ENCODE peak calls at places on chromosomes 4 and X, in four cellular contexts. E, Z, O and P are unnamed samples.
A peak's percentile ranks its signal among the peaks of the same experiment; 100 is the strongest.

GRCh38 chr4:77354550-77354949 is 197.5 kb downstream of the CCNG2 start:
- DNase-seq in Z (no peak), E (no peak), O (no peak), P (no peak)

GRCh38 chr4:72546456-72546855 is 22.6 kb downstream of the ADAMTS3 start:
- DNase-seq in O (no peak), E (no peak), Z (no peak), P (no peak)

GRCh38 chr4:133839326-133839725 is 362.3 kb downstream of the PABPC4L start:
- DNase-seq in O (no peak), E (no peak), Z (no peak), P (no peak)

GRCh38 chrX:22365460-22365859 is 92.7 kb downstream of the CBLL2 start:
- DNase-seq in Z (no peak), O (no peak), E (no peak), P (no peak)

GRCh38 chrX:153723351-153724251 is 586 bp downstream of the BCAP31 start:
- DNase-seq in O (no peak), E (peak; percentile 37), Z (peak; percentile 65), P (peak; percentile 67)

GRCh38 chrX:118484216-118484903 is 11.3 kb upstream of the DOCK11 start:
- DNase-seq in E (no peak), Z (no peak), O (no peak), P (no peak)

GRCh38 chr4:8392591-8393190 is 47.8 kb downstream of the ACOX3 start:
- DNase-seq in O (no peak), Z (no peak), E (no peak), P (no peak)

GRCh38 chr4:176187610-176188009 is 7.8 kb downstream of the SPATA4 start:
- DNase-seq in E (no peak), O (no peak), Z (no peak), P (no peak)

GRCh38 chr4:36786519-36786918 is 458.0 kb upstream of the NWD2 start:
- DNase-seq in E (no peak), Z (no peak), O (no peak), P (no peak)

GRCh38 chr4:74504212-74504611 is 59.3 kb downstream of the AREG start:
- DNase-seq in E (no peak), O (no peak), Z (no peak), P (no peak)

GRCh38 chrX:103063918-103064434 is at the start of gene BEX1:
- DNase-seq in E (peak; percentile 81), O (peak; percentile 72), Z (peak; percentile 46), P (peak; percentile 47)

GRCh38 chr4:171644430-171645057 is 168.7 kb upstream of the GALNTL6 start:
- DNase-seq in O (no peak), E (no peak), Z (no peak), P (no peak)

GRCh38 chr4:159070742-159071141 is 32.1 kb upstream of the RAPGEF2 start:
- DNase-seq in O (no peak), Z (no peak), E (no peak), P (no peak)

GRCh38 chr4:2270341-2271165 is 8.6 kb upstream of the MXD4 start:
- DNase-seq in E (no peak), O (peak; percentile 58), Z (no peak), P (no peak)

GRCh38 chrX:52574416-52575275 is 57.8 kb upstream of the XAGE1B start:
- DNase-seq in E (peak; percentile 2), Z (no peak), O (no peak), P (no peak)

GRCh38 chr4:19776929-19777328 is 474.8 kb upstream of the SLIT2 start:
- DNase-seq in O (no peak), E (no peak), Z (no peak), P (no peak)

GRCh38 chr4:82753238-82753637 is 45.4 kb downstream of the SCD5 start:
- DNase-seq in O (no peak), Z (no peak), E (peak; percentile 67), P (no peak)

GRCh38 chr4:174910271-174910670 is 7.9 kb upstream of the ADAM29 start:
- DNase-seq in Z (no peak), E (no peak), O (no peak), P (no peak)

GRCh38 chr4:146930673-146931072 is 15.0 kb downstream of the TTC29 start:
- DNase-seq in O (no peak), E (no peak), Z (no peak), P (no peak)

GRCh38 chrX:41889317-41890025 is 33.9 kb downstream of the CASK start:
- DNase-seq in Z (no peak), O (no peak), E (no peak), P (no peak)

GRCh38 chr4:8228319-8229250 is 29.5 kb downstream of the SH3TC1 start:
- DNase-seq in O (peak; percentile 86), Z (peak; percentile 90), E (peak; percentile 87), P (peak; percentile 66)

GRCh38 chr4:1767058-1767769 is 25.9 kb upstream of the FGFR3 start:
- DNase-seq in Z (no peak), O (no peak), E (peak; percentile 45), P (peak; percentile 25)

GRCh38 chrX:1389181-1389992 is 2.5 kb downstream of the SLC25A6 start:
- DNase-seq in Z (peak; percentile 46), E (no peak), O (peak; percentile 59), P (peak; percentile 49)

GRCh38 chr4:12724520-12724919 is 759.6 kb downstream of the RAB28 start:
- DNase-seq in O (no peak), Z (no peak), E (no peak), P (no peak)

GRCh38 chr4:169898095-169898494 is 128.1 kb downstream of the MFAP3L start:
- DNase-seq in O (no peak), E (no peak), Z (no peak), P (no peak)

GRCh38 chr4:121790976-121791375 is 10.1 kb upstream of the EXOSC9 start:
- DNase-seq in E (no peak), O (no peak), Z (no peak), P (no peak)

GRCh38 chrX:53605004-53605403 is 81.5 kb downstream of the HUWE1 start:
- DNase-seq in Z (no peak), E (no peak), O (no peak), P (no peak)

GRCh38 chr4:122898370-122899150 is 23.8 kb downstream of the NUDT6 start:
- DNase-seq in O (no peak), E (no peak), Z (no peak), P (no peak)

GRCh38 chr4:184587746-184588145 is 61.5 kb downstream of the CASP3 start:
- DNase-seq in Z (no peak), E (no peak), O (no peak), P (no peak)

GRCh38 chr4:145507636-145508035 is 26.0 kb downstream of the SMAD1 start:
- DNase-seq in Z (no peak), O (no peak), E (no peak), P (no peak)

GRCh38 chr4:145502809-145503208 is 21.2 kb downstream of the SMAD1 start:
- DNase-seq in O (no peak), Z (no peak), E (no peak), P (no peak)

GRCh38 chr4:145501051-145501660 is 19.5 kb downstream of the SMAD1 start:
- DNase-seq in E (no peak), Z (no peak), O (no peak), P (no peak)

GRCh38 chr4:145505945-145506344 is 24.3 kb downstream of the SMAD1 start:
- DNase-seq in E (no peak), Z (no peak), O (no peak), P (no peak)

DNA sequence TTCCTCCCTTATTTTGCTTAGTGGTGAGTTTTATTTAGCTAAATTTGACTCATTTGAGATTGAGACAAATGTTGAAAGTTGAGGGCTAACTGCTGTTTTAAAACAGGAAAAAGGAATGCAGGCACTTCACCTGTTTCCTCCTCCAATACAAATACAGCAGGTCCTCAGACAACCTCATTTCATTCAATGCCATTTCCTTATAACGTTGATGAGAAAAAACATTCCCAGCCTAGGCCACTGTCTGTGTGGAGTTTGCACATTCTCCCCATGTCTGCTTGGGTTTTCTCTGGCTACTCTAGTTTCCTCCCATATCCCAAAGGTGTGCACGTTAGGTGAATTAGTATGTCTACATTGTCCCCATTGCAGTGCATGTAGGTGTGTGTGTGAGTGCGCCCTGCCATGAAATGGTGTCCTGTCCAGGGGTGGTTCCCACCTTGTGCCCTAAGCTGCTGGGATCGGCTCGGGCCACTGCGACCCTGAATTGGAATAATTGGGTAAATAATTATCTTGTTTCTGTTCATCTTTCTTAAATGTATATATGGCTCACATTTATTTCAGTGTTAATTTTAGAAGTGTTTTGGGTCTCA is 21.9 kb downstream of the SMAD1 start:
- DNase-seq in Z (no peak), E (no peak), O (no peak), P (no peak)
- H3K27ac ChIP-seq in Z (no peak overlapping the region), E (no peak overlapping the region), O (peak overlapping the region; percentile 8), P (no peak overlapping the region)

GRCh38 chr4:168587326-168588125 is 90.7 kb downstream of the PALLD start:
- DNase-seq in O (peak; percentile 67), E (no peak), Z (no peak), P (no peak)
- H3K27ac ChIP-seq in O (peak overlapping the region; percentile 48), E (no peak overlapping the region), Z (no peak overlapping the region), P (no peak overlapping the region)

GRCh38 chr4:51851937-51852290 is 9.0 kb downstream of the DCUN1D4 start:
- DNase-seq in O (no peak), Z (no peak), E (no peak), P (no peak)
- H3K27ac ChIP-seq in O (no peak overlapping the region), Z (no peak overlapping the region), E (no peak overlapping the region), P (no peak overlapping the region)

GRCh38 chr4:140153419-140153743 is 603 bp downstream of the MAML3 start:
- DNase-seq in E (no peak), O (no peak), Z (no peak), P (no peak)

GRCh38 chr4:140150886-140151699 is 2.9 kb downstream of the MAML3 start:
- DNase-seq in E (peak; percentile 93), Z (peak; percentile 90), O (peak; percentile 96), P (peak; percentile 39)

GRCh38 chr4:140151700-140152014 is 2.3 kb downstream of the MAML3 start:
- DNase-seq in Z (peak; percentile 87), O (peak; percentile 90), E (peak; percentile 85), P (no peak)

GRCh38 chr4:140152760-140153418 is 1.1 kb downstream of the MAML3 start:
- DNase-seq in Z (peak; percentile 76), O (peak; percentile 86), E (peak; percentile 58), P (peak; percentile 80)

GRCh38 chr4:140152015-140152703 is 1.8 kb downstream of the MAML3 start:
- DNase-seq in Z (peak; percentile 85), E (peak; percentile 72), O (peak; percentile 86), P (peak; percentile 89)
- H3K27ac ChIP-seq in Z (peak overlapping the region; percentile 88), E (peak overlapping the region; percentile 75), O (peak overlapping the region; percentile 98), P (peak overlapping the region; percentile 88)

GRCh38 chr4:16203083-16203482 is 23.2 kb downstream of the TAPT1 start:
- DNase-seq in O (no peak), Z (no peak), E (no peak), P (no peak)

GRCh38 chr4:16199132-16199531 is 27.1 kb downstream of the TAPT1 start:
- DNase-seq in O (no peak), E (no peak), Z (no peak), P (no peak)

GRCh38 chr4:16204505-16204904 is 21.8 kb downstream of the TAPT1 start:
- DNase-seq in Z (peak; percentile 61), E (no peak), O (no peak), P (no peak)

GRCh38 chr4:16205298-16206164 is 20.7 kb downstream of the TAPT1 start:
- DNase-seq in E (no peak), Z (no peak), O (no peak), P (no peak)

GRCh38 chr4:16202598-16202997 is 23.7 kb downstream of the TAPT1 start:
- DNase-seq in O (no peak), Z (no peak), E (no peak), P (no peak)
- H3K27ac ChIP-seq in O (no peak overlapping the region), Z (no peak overlapping the region), E (no peak overlapping the region), P (no peak overlapping the region)